ENCODE peak calls at places on chromosome 22, in five cellular contexts. Q is right lobe of liver, W is hepatocyte, P is lower lobe of right lung, S is transverse colon. N is an unnamed sample.

GRCh38 chr22:31615940-31616314 is 46.1 kb downstream of the PISD start:
- DNase-seq in Q (no peak), W (no peak), P (no peak), S (no peak), N (no peak)

GRCh38 chr22:22395230-22395629 is 113.3 kb downstream of the ZNF280B start:
- DNase-seq in Q (no peak), W (no peak), P (no peak), S (no peak), N (no peak)

GRCh38 chr22:45478108-45478771 is 24.4 kb upstream of the FBLN1 start:
- DNase-seq in Q (no peak), W (peak), P (peak), S (no peak), N (no peak)

GRCh38 chr22:22827187-22827948 is 60.2 kb upstream of the IGLL5 start:
- DNase-seq in Q (no peak), W (no peak), P (no peak), S (no peak), N (no peak)

GRCh38 chr22:17501679-17502285 is 61.5 kb upstream of the SLC25A18 start:
- DNase-seq in Q (no peak), W (peak), P (no peak), S (peak), N (no peak)

GRCh38 chr22:26778372-26778771 is 121.0 kb downstream of the MIAT start:
- DNase-seq in Q (no peak), W (no peak), P (no peak), S (no peak), N (no peak)

GRCh38 chr22:40216041-40216756 is 38.5 kb downstream of the TNRC6B start:
- DNase-seq in Q (no peak), W (no peak), P (no peak), S (peak), N (no peak)

GRCh38 chr22:49014227-49015201 is 813.2 kb downstream of the BRD1 start:
- DNase-seq in Q (no peak), W (no peak), P (peak), S (no peak), N (no peak)

GRCh38 chr22:19490628-19491230 is 11.0 kb downstream of the CDC45 start:
- DNase-seq in Q (no peak), W (no peak), P (no peak), S (no peak), N (no peak)

GRCh38 chr22:24435323-24435645 is 7.9 kb downstream of the ADORA2A start:
- DNase-seq in Q (no peak), W (no peak), P (no peak), S (no peak), N (no peak)

GRCh38 chr22:33020721-33021120 is 37.5 kb downstream of the SYN3 start:
- DNase-seq in Q (no peak), W (no peak), P (no peak), S (no peak), N (no peak)

GRCh38 chr22:31206896-31207687 is 5.0 kb upstream of the LIMK2 start:
- DNase-seq in Q (no peak), W (no peak), P (peak), S (peak), N (no peak)

GRCh38 chr22:25177895-25178294 is 21.8 kb upstream of the CRYBB3 start:
- DNase-seq in Q (no peak), W (no peak), P (no peak), S (no peak), N (peak)

GRCh38 chr22:45876136-45877035 is 100.6 kb downstream of the WNT7B start:
- DNase-seq in Q (no peak), W (no peak), P (peak), S (peak), N (no peak)

GRCh38 chr22:27636716-27637503 is 164.6 kb downstream of the MN1 start:
- DNase-seq in Q (no peak), W (no peak), P (no peak), S (no peak), N (peak)

GRCh38 chr22:37567991-37568390 is 7.7 kb downstream of the CDC42EP1 start:
- DNase-seq in Q (no peak), W (no peak), P (no peak), S (no peak), N (no peak)

GRCh38 chr22:31342389-31343125 is 3.6 kb downstream of the PATZ1 start:
- DNase-seq in Q (no peak), W (peak), P (no peak), S (no peak), N (no peak)

GRCh38 chr22:25144522-25144921 is 55.1 kb upstream of the CRYBB3 start:
- DNase-seq in Q (no peak), W (no peak), P (no peak), S (no peak), N (no peak)

GRCh38 chr22:22452211-22452610 is 56.3 kb downstream of the ZNF280B start:
- DNase-seq in Q (no peak), W (no peak), P (no peak), S (no peak), N (no peak)

GRCh38 chr22:28560005-28560742 is 119.5 kb downstream of the TTC28 start:
- DNase-seq in Q (no peak), W (peak), P (no peak), S (no peak), N (no peak)

DNA sequence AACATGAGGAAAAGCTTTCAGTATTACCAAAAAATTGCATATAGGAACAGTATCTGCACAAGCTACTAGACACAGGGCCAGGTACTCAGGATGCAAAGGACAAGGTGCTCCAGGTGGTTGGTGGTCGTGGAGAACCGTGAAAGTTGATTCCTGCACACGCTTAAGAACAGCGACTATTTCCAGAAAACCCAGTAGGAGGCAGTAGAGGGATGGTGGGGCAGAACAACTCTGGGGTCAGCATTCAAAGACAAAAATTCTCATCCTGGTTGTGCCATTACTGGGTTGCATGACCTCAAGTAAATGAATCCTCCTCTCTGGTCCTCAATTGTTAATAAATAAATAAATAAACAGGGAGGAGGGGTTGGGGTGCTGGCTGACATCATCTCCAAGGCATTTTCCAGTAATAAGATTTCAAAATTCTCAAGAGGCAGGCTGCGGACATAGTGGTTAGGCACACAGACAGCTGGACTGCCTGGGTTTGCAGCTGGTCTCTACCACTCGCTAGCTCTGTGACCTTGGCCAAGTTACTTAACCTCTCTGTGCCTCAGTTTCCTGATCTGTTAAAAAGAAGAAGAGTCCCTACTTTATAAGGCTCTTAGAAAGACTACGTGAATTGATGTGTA is 89.6 kb downstream of the ISX start:
- DNase-seq in Q (no peak), W (no peak), P (no peak), S (no peak), N (peak)
- TF ChIP-seq CTCF in Q (no peak), W (no peak), P (no peak), S (no peak), N (no peak)

GRCh38 chr22:50399751-50400331 is 56.7 kb downstream of the PPP6R2 start:
- DNase-seq in Q (no peak), W (peak), P (peak), S (peak), N (no peak)
- TF ChIP-seq CTCF in Q (peak), W (peak), P (peak), S (peak), N (peak)

GRCh38 chr22:39122772-39123470 is 25.9 kb downstream of the APOBEC3H start:
- DNase-seq in Q (no peak), W (no peak), P (no peak), S (no peak), N (no peak)
- TF ChIP-seq CTCF in Q (no peak), W (no peak), P (no peak), S (no peak), N (no peak)

GRCh38 chr22:43850529-43850928 is 11.8 kb downstream of the SULT4A1 start:
- DNase-seq in Q (no peak), W (no peak), P (no peak), S (no peak), N (peak)

GRCh38 chr22:43849731-43850130 is 12.6 kb downstream of the SULT4A1 start:
- DNase-seq in Q (no peak), W (no peak), P (no peak), S (no peak), N (peak)

GRCh38 chr22:43847376-43848289 is 14.7 kb downstream of the SULT4A1 start:
- DNase-seq in Q (no peak), W (no peak), P (no peak), S (no peak), N (peak)

GRCh38 chr22:43846966-43847365 is 15.3 kb downstream of the SULT4A1 start:
- DNase-seq in Q (no peak), W (no peak), P (no peak), S (no peak), N (peak)

DNA sequence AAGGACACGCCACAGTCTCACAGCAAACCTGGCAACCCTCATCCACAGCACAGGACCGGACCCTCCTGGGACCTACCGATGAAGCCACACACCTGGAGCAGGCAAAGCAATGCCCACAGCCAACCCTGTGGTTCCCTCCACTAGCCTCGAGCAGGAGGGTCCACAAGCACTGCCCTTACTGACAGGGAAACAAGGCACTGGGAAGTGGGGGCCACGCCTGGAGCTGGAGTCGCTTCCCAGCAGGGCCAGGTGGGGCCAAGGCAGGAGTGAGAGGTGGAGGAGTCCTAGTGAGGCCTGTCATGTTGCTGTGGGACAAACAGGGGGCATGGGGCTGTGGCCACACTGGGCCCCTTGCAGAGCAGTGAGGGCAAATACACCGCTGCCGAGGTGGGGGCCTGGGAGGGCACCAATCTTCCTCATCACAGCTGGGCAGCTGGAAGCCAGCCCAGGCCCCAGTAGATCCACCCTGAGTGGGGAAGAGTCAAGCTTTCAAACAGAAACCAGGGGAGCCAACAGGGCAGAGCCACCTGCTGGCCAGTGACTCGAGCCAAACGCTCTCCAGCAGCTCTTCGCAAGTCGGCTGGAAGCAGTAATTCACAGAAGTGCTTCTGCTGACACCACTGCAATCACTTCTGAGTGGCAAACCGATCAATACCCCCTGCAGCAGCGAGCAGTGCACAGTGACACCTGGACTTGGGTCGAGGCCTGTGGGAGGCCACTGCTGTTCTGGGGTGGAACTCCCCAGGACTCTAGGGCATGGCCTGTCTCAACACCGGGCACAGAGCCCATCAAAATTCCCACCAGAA is 13.7 kb downstream of the SULT4A1 start:
- DNase-seq in Q (peak), W (peak), P (no peak), S (no peak), N (peak)
- TF ChIP-seq CTCF in Q (peak), W (peak), P (no peak), S (no peak), N (peak)

GRCh38 chr22:47200273-47201051 is 438.0 kb downstream of the TBC1D22A start:
- DNase-seq in Q (no peak), W (no peak), P (no peak), S (no peak), N (no peak)
- TF ChIP-seq CTCF in Q (no peak), W (no peak), P (no peak), S (no peak), N (no peak)